ENCODE peak calls at places on chromosome 7, in seven cellular contexts. Q is transverse colon, H is esophagus squamous epithelium, P is mammary epithelial cell, J is left lung, R is left ventricle myocardium inferior, M is OCI-LY7. K is an unnamed sample.

GRCh38 chr7:23472974-23473847 is 2.9 kb upstream of the IGF2BP3 start:
- DNase-seq in Q (no peak), H (no peak), P (peak; percentile 15), J (no peak), R (no peak), M (peak; percentile 62), K (no peak)

GRCh38 chr7:29980151-29980550 is 9.4 kb downstream of the SCRN1 start:
- DNase-seq in Q (no peak), H (no peak), P (no peak), J (no peak), R (no peak), M (no peak), K (no peak)

GRCh38 chr7:16741676-16742075 is 11.9 kb upstream of the TSPAN13 start:
- DNase-seq in Q (no peak), H (no peak), P (peak; percentile 62), J (no peak), R (no peak), M (no peak), K (no peak)

GRCh38 chr7:133919810-133920209 is 207.3 kb upstream of the LRGUK start:
- DNase-seq in Q (no peak), H (no peak), P (no peak), J (no peak), R (no peak), M (no peak), K (no peak)

GRCh38 chr7:69211739-69212138 is 386.5 kb upstream of the AUTS2 start:
- DNase-seq in Q (no peak), H (no peak), P (no peak), J (no peak), R (no peak), M (peak; percentile 82), K (no peak)

GRCh38 chr7:83821866-83822265 is 172.9 kb upstream of the SEMA3E start:
- DNase-seq in Q (no peak), H (no peak), P (peak; percentile 21), J (no peak), R (no peak), M (no peak), K (no peak)

GRCh38 chr7:153457796-153458195 is 594.4 kb upstream of the DPP6 start:
- DNase-seq in Q (no peak), H (no peak), P (no peak), J (no peak), R (no peak), M (no peak), K (no peak)

GRCh38 chr7:87218941-87219544 is 489 bp downstream of the TMEM243 start:
- DNase-seq in Q (peak; percentile 59), H (no peak), P (peak; percentile 51), J (peak; percentile 90), R (peak; percentile 55), M (peak; percentile 87), K (peak; percentile 27)

GRCh38 chr7:96380111-96380512 is 58.2 kb upstream of the SLC25A13 start:
- DNase-seq in Q (no peak), H (no peak), P (no peak), J (no peak), R (no peak), M (no peak), K (no peak)

DNA sequence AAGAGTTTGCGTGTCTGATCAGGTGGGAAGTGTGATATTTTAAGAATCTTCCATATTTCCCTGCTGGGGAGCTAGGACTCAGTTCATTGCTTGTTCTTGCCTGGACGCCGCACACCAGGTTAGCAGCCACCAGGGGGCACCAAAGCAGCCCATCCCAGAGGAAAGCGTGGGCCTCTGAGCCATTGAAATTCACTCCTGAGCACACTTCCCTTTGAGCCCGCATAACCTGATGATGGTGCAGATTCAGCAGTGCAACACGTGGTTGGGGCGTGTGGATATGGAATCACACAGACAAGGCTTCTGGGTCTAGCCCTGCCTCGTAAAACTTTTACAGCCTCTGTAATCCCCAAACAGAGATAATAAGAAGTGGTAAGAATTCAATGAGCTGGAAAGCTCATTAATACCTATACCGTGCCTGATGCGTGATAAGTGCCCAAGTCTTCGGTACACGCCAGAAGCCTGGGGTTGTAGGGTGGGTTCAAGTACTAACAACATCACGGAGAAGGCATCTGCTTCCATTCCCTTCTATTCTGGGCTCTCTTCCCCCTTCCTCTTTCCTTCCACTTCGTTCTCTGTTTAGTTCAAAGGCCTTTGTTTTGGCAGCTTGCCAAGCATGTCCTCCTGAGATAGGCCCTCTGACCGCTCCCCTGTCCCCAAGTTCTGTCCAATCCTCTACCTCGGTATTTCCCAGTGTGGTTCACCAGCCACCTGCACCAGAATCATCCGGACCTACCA is 130.1 kb upstream of the KMT2E start:
- DNase-seq in Q (peak; percentile 94), H (no peak), P (peak; percentile 73), J (peak; percentile 88), R (peak; percentile 88), M (peak; percentile 72), K (peak; percentile 84)
- H3K27ac ChIP-seq in Q (peak overlapping the region; percentile 60), H (no peak overlapping the region), P (no peak overlapping the region), J (no peak overlapping the region), R (peak overlapping the region; percentile 92), M (no peak overlapping the region), K (no peak overlapping the region)

GRCh38 chr7:27237735-27238334 is 4.8 kb upstream of the EVX1 start:
- DNase-seq in Q (no peak), H (no peak), P (peak; percentile 64), J (no peak), R (no peak), M (no peak), K (no peak)
- TF ChIP-seq CTCF in Q (no peak), H (no peak), P (no peak), J (no peak), R (no peak), M (no peak), K (no peak)

DNA sequence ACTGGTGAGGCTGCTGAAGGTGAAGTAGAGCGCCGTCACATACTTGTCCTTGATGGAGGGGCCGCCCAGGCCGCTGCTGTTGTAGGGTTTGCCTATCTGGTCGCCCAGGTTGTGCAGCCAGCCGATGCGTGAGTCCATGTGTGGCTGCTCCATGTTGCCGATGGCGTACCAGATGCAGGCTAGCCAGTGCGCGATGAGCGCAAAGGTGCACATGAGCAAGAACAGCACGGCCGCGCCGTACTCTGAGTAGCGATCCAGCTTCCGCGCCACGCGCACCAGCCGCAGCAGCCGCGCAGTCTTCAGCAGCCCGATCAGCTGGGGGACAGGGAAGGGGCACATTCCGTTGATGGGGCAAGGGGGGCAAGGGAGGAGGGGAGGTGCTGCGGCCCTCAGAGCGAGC is 26.6 kb downstream of the KCNH2 start:
- DNase-seq in Q (no peak), H (no peak), P (no peak), J (no peak), R (peak; percentile 11), M (no peak), K (no peak)
- H3K4me1 ChIP-seq in Q (peaks cover 14% of the 10 kb centered on the region), H (peaks cover 8% of the 10 kb centered on the region), P (peaks cover 1% of the 10 kb centered on the region), J (peaks cover 4% of the 10 kb centered on the region), R (peaks cover 63% of the 10 kb centered on the region), M (peaks cover 9% of the 10 kb centered on the region), K (no peaks in the 10 kb centered on the region)

GRCh38 chr7:140607441-140607989 is 33.1 kb downstream of the DENND2A start:
- DNase-seq in Q (peak; percentile 36), H (no peak), P (peak; percentile 53), J (peak; percentile 56), R (peak; percentile 85), M (no peak), K (no peak)
- H3K27ac ChIP-seq in Q (peak overlapping the region; percentile 50), H (peak overlapping the region; percentile 51), P (no peak overlapping the region), J (peak overlapping the region; percentile 13), R (peak overlapping the region; percentile 78), M (no peak overlapping the region), K (no peak overlapping the region)

GRCh38 chr7:25557379-25557916 is 329.2 kb upstream of the NPVF start:
- DNase-seq in Q (no peak), H (no peak), P (no peak), J (no peak), R (no peak), M (no peak), K (no peak)
- TF ChIP-seq CTCF in Q (no peak), H (no peak), P (no peak), J (no peak), R (no peak), M (no peak), K (no peak)

DNA sequence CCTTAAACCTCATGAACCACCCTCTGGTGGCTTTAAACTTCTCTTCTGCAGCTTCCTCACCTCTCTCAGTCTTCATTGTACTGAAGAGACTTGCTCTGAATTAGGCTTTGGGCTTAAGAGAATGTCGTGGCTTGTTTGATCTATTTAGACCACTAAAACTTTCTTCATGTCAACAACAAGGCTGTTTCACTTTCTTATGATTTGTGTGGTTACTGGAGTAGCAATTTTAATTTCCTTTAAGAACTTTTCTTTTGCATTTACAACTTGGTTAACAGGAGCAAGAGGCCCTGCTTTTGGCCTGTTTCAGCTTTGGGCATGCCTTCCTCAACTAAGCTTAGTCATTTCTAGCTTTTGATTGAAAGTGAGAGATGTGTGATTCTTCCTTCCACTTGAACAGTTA is 38.1 kb upstream of the CDHR3 start:
- DNase-seq in Q (no peak), H (no peak), P (no peak), J (no peak), R (no peak), M (no peak), K (no peak)
- H3K4me1 ChIP-seq in Q (no peaks in the 10 kb centered on the region), H (no peaks in the 10 kb centered on the region), P (no peaks in the 10 kb centered on the region), J (no peaks in the 10 kb centered on the region), R (no peaks in the 10 kb centered on the region), M (no peaks in the 10 kb centered on the region), K (peaks cover 21% of the 10 kb centered on the region)

GRCh38 chr7:1368682-1369571 is 90.3 kb downstream of the MICALL2 start:
- DNase-seq in Q (no peak), H (no peak), P (no peak), J (no peak), R (no peak), M (peak; percentile 20), K (peak; percentile 16)
- H3K27ac ChIP-seq in Q (no peak overlapping the region), H (no peak overlapping the region), P (no peak overlapping the region), J (no peak overlapping the region), R (no peak overlapping the region), M (no peak overlapping the region), K (no peak overlapping the region)

K was measured in CD8-positive, alpha-beta T cell.